ENCODE peak calls at places on chromosomes 16 and 17, in nine cellular contexts. One of them, this sample, is unnamed.
A peak's percentile ranks its signal among the peaks of the same experiment; 100 is the strongest.

GRCh38 chr17:18184143-18185007 is 747 bp downstream of the ALKBH5 start:
- DNase-seq in transverse colon: peak; percentile 57
- DNase-seq in BE2C: peak; percentile 28
- DNase-seq in mammary epithelial cell: peak; percentile 37
- DNase-seq in coronary artery: peak; percentile 84
- DNase-seq in psoas muscle: peak; percentile 81
- DNase-seq in lower lobe of right lung: peak; percentile 77
- DNase-seq in ovary: peak; percentile 73
- DNase-seq in cardiac muscle cell: peak; percentile 38
- DNase-seq in this sample: peak; percentile 33

GRCh38 chr17:69870091-69870530 is 204.9 kb upstream of the KCNJ16 start:
- DNase-seq in mammary epithelial cell: peak; percentile 83
- DNase-seq in ovary: no peak
- DNase-seq in transverse colon: no peak
- DNase-seq in cardiac muscle cell: peak; percentile 22
- DNase-seq in lower lobe of right lung: no peak
- DNase-seq in psoas muscle: no peak
- DNase-seq in BE2C: no peak
- DNase-seq in coronary artery: no peak
- DNase-seq in this sample: peak; percentile 24

GRCh38 chr17:36127882-36128369 is 24.3 kb downstream of the CCL4 start:
- DNase-seq in coronary artery: no peak
- DNase-seq in lower lobe of right lung: no peak
- DNase-seq in BE2C: no peak
- DNase-seq in cardiac muscle cell: no peak
- DNase-seq in mammary epithelial cell: no peak
- DNase-seq in transverse colon: no peak
- DNase-seq in psoas muscle: no peak
- DNase-seq in ovary: no peak
- DNase-seq in this sample: no peak

GRCh38 chr17:9684955-9685621 is 39.8 kb downstream of the USP43 start:
- DNase-seq in transverse colon: no peak
- DNase-seq in cardiac muscle cell: no peak
- DNase-seq in lower lobe of right lung: no peak
- DNase-seq in BE2C: no peak
- DNase-seq in coronary artery: no peak
- DNase-seq in ovary: no peak
- DNase-seq in psoas muscle: no peak
- DNase-seq in mammary epithelial cell: peak; percentile 89
- DNase-seq in this sample: peak; percentile 67

GRCh38 chr16:53123753-53124152 is 69.0 kb downstream of the CHD9 start:
- DNase-seq in coronary artery: no peak
- DNase-seq in lower lobe of right lung: no peak
- DNase-seq in ovary: no peak
- DNase-seq in mammary epithelial cell: no peak
- DNase-seq in BE2C: no peak
- DNase-seq in psoas muscle: no peak
- DNase-seq in transverse colon: no peak
- DNase-seq in cardiac muscle cell: peak; percentile 62
- DNase-seq in this sample: no peak

GRCh38 chr16:15631730-15632409 is 11.1 kb downstream of the MARF1 start:
- DNase-seq in psoas muscle: no peak
- DNase-seq in ovary: no peak
- DNase-seq in transverse colon: no peak
- DNase-seq in cardiac muscle cell: no peak
- DNase-seq in mammary epithelial cell: no peak
- DNase-seq in BE2C: no peak
- DNase-seq in coronary artery: no peak
- DNase-seq in lower lobe of right lung: no peak
- DNase-seq in this sample: no peak

GRCh38 chr16:70470927-70471341 is 16.5 kb downstream of the FCSK start:
- DNase-seq in cardiac muscle cell: peak; percentile 37
- DNase-seq in psoas muscle: no peak
- DNase-seq in lower lobe of right lung: no peak
- DNase-seq in mammary epithelial cell: no peak
- DNase-seq in coronary artery: no peak
- DNase-seq in transverse colon: peak; percentile 26
- DNase-seq in BE2C: peak; percentile 39
- DNase-seq in ovary: no peak
- DNase-seq in this sample: peak; percentile 28

GRCh38 chr17:47618416-47618815 is 31.3 kb upstream of the KPNB1 start:
- DNase-seq in lower lobe of right lung: no peak
- DNase-seq in transverse colon: no peak
- DNase-seq in coronary artery: no peak
- DNase-seq in BE2C: no peak
- DNase-seq in ovary: no peak
- DNase-seq in cardiac muscle cell: peak; percentile 17
- DNase-seq in psoas muscle: no peak
- DNase-seq in mammary epithelial cell: no peak
- DNase-seq in this sample: no peak

GRCh38 chr16:74480150-74481029 is 59.1 kb upstream of the CLEC18B start:
- DNase-seq in mammary epithelial cell: peak; percentile 72
- DNase-seq in psoas muscle: no peak
- DNase-seq in cardiac muscle cell: peak; percentile 46
- DNase-seq in transverse colon: peak; percentile 86
- DNase-seq in coronary artery: no peak
- DNase-seq in BE2C: no peak
- DNase-seq in ovary: no peak
- DNase-seq in lower lobe of right lung: no peak
- DNase-seq in this sample: peak; percentile 91

GRCh38 chr17:33647976-33648375 is 354.9 kb upstream of the ASIC2 start:
- DNase-seq in BE2C: no peak
- DNase-seq in cardiac muscle cell: peak; percentile 7
- DNase-seq in mammary epithelial cell: peak; percentile 2
- DNase-seq in lower lobe of right lung: no peak
- DNase-seq in ovary: no peak
- DNase-seq in coronary artery: no peak
- DNase-seq in transverse colon: no peak
- DNase-seq in psoas muscle: no peak
- DNase-seq in this sample: no peak

GRCh38 chr17:78774956-78775571 is 7.0 kb downstream of the CYTH1 start:
- DNase-seq in cardiac muscle cell: no peak
- DNase-seq in psoas muscle: no peak
- DNase-seq in mammary epithelial cell: peak; percentile 47
- DNase-seq in BE2C: no peak
- DNase-seq in lower lobe of right lung: no peak
- DNase-seq in transverse colon: peak; percentile 55
- DNase-seq in ovary: no peak
- DNase-seq in coronary artery: no peak
- DNase-seq in this sample: peak; percentile 41

GRCh38 chr17:28744104-28744801 is 442 bp downstream of the TRAF4 start:
- DNase-seq in transverse colon: peak; percentile 70
- DNase-seq in coronary artery: no peak
- DNase-seq in lower lobe of right lung: peak; percentile 72
- DNase-seq in cardiac muscle cell: peak; percentile 69
- DNase-seq in mammary epithelial cell: peak; percentile 57
- DNase-seq in BE2C: peak; percentile 30
- DNase-seq in ovary: peak; percentile 86
- DNase-seq in psoas muscle: peak; percentile 70
- DNase-seq in this sample: peak; percentile 40
- TF ChIP-seq CTCF in transverse colon: no peak
- TF ChIP-seq CTCF in coronary artery: no peak
- TF ChIP-seq CTCF in lower lobe of right lung: no peak
- TF ChIP-seq CTCF in cardiac muscle cell: no peak
- TF ChIP-seq CTCF in mammary epithelial cell: no peak
- TF ChIP-seq CTCF in BE2C: no peak
- TF ChIP-seq CTCF in ovary: no peak
- TF ChIP-seq CTCF in psoas muscle: no peak
- TF ChIP-seq CTCF in this sample: no peak

GRCh38 chr17:71828182-71828596 is 292.6 kb upstream of the SOX9 start:
- DNase-seq in psoas muscle: no peak
- DNase-seq in BE2C: peak; percentile 78
- DNase-seq in transverse colon: no peak
- DNase-seq in ovary: no peak
- DNase-seq in lower lobe of right lung: no peak
- DNase-seq in mammary epithelial cell: peak; percentile 13
- DNase-seq in cardiac muscle cell: peak; percentile 17
- DNase-seq in coronary artery: no peak
- DNase-seq in this sample: no peak

DNA sequence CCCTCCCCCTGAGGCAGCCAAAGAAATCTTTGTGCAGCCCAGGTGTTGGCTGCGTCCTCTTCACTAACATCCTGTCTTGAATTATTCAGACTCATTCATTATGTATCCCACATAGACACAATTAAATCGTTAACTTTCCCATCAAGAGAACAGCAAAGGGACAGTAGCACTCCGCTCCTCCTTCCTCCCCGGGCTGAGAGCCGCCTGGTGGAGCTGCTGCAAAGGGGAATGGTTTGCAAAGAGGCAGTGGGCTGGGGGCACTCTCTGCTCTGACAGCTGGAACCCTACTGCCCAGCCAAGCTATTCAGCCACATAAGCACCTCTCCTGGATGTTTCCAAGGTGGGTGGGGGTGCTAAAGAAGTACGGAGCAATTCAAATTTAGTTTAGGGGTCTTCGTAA is 289.9 kb upstream of the SOX9 start:
- DNase-seq in BE2C: no peak
- DNase-seq in lower lobe of right lung: no peak
- DNase-seq in ovary: no peak
- DNase-seq in cardiac muscle cell: no peak
- DNase-seq in mammary epithelial cell: no peak
- DNase-seq in coronary artery: no peak
- DNase-seq in psoas muscle: no peak
- DNase-seq in transverse colon: no peak
- DNase-seq in this sample: no peak
- TF ChIP-seq CTCF in BE2C: no peak
- TF ChIP-seq CTCF in lower lobe of right lung: no peak
- TF ChIP-seq CTCF in ovary: no peak
- TF ChIP-seq CTCF in cardiac muscle cell: no peak
- TF ChIP-seq CTCF in mammary epithelial cell: no peak
- TF ChIP-seq CTCF in coronary artery: no peak
- TF ChIP-seq CTCF in psoas muscle: no peak
- TF ChIP-seq CTCF in transverse colon: no peak
- TF ChIP-seq CTCF in this sample: no peak

GRCh38 chr17:1644493-1645206 is 882 bp downstream of the SCARF1 start:
- DNase-seq in lower lobe of right lung: no peak
- DNase-seq in cardiac muscle cell: peak; percentile 25
- DNase-seq in coronary artery: no peak
- DNase-seq in transverse colon: no peak
- DNase-seq in mammary epithelial cell: peak; percentile 82
- DNase-seq in ovary: no peak
- DNase-seq in psoas muscle: no peak
- DNase-seq in BE2C: no peak
- DNase-seq in this sample: peak; percentile 30

GRCh38 chr17:1643999-1644492 is 1.5 kb downstream of the SCARF1 start:
- DNase-seq in cardiac muscle cell: peak; percentile 24
- DNase-seq in lower lobe of right lung: peak; percentile 74
- DNase-seq in mammary epithelial cell: no peak
- DNase-seq in transverse colon: no peak
- DNase-seq in psoas muscle: no peak
- DNase-seq in ovary: no peak
- DNase-seq in BE2C: no peak
- DNase-seq in coronary artery: no peak
- DNase-seq in this sample: no peak

GRCh38 chr17:1645207-1646171 is at the start of gene SCARF1:
- DNase-seq in mammary epithelial cell: no peak
- DNase-seq in lower lobe of right lung: peak; percentile 76
- DNase-seq in cardiac muscle cell: no peak
- DNase-seq in coronary artery: no peak
- DNase-seq in BE2C: no peak
- DNase-seq in transverse colon: no peak
- DNase-seq in ovary: no peak
- DNase-seq in psoas muscle: peak; percentile 78
- DNase-seq in this sample: no peak

GRCh38 chr17:1641065-1641403 is 4.5 kb downstream of the SCARF1 start:
- DNase-seq in BE2C: no peak
- DNase-seq in psoas muscle: no peak
- DNase-seq in coronary artery: no peak
- DNase-seq in cardiac muscle cell: no peak
- DNase-seq in ovary: no peak
- DNase-seq in mammary epithelial cell: no peak
- DNase-seq in lower lobe of right lung: no peak
- DNase-seq in transverse colon: no peak
- DNase-seq in this sample: no peak

DNA sequence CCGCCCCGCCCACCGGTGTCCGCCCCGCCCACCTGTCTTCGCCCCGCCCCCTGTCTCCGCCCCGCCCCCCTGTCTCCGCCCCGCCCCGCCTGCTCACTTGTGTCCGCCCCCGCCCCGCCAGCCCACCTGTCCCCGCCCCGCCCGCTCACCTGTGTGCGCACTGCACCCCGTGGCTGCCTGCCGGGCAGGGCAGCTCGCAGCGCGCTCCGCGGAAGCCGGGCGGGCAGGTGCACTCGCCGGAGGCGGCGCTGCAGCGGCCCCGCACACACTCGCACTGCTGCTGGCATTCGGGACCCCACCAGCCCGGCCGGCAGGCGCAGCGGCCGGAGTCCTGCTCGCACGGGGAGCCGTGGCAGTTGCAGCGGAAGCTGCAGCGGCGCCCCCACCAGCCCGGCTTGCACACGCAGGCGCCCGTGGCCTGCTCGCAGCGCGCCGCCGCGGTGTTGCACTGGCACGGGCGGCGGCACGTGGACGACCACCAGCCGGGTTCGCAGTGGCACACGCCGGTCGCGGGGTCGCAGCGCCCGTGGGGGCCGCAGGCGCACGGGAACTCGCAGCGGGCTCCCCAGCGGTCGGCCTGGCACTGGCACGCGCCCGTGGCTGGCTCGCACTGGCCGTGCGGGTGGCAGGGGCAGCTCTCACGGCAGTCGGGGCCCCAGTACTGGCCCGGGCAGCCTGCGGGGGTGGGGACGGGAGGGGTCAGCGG is 2.1 kb downstream of the SCARF1 start:
- DNase-seq in cardiac muscle cell: peak; percentile 23
- DNase-seq in transverse colon: peak; percentile 88
- DNase-seq in coronary artery: no peak
- DNase-seq in mammary epithelial cell: peak; percentile 61
- DNase-seq in BE2C: peak; percentile 43
- DNase-seq in ovary: peak; percentile 56
- DNase-seq in lower lobe of right lung: peak; percentile 89
- DNase-seq in psoas muscle: peak; percentile 67
- DNase-seq in this sample: peak; percentile 56
- TF ChIP-seq CTCF in cardiac muscle cell: peak; percentile 17
- TF ChIP-seq CTCF in transverse colon: no peak
- TF ChIP-seq CTCF in coronary artery: no peak
- TF ChIP-seq CTCF in mammary epithelial cell: no peak
- TF ChIP-seq CTCF in BE2C: no peak
- TF ChIP-seq CTCF in ovary: no peak
- TF ChIP-seq CTCF in lower lobe of right lung: peak; percentile 30
- TF ChIP-seq CTCF in psoas muscle: no peak
- TF ChIP-seq CTCF in this sample: no peak

DNA sequence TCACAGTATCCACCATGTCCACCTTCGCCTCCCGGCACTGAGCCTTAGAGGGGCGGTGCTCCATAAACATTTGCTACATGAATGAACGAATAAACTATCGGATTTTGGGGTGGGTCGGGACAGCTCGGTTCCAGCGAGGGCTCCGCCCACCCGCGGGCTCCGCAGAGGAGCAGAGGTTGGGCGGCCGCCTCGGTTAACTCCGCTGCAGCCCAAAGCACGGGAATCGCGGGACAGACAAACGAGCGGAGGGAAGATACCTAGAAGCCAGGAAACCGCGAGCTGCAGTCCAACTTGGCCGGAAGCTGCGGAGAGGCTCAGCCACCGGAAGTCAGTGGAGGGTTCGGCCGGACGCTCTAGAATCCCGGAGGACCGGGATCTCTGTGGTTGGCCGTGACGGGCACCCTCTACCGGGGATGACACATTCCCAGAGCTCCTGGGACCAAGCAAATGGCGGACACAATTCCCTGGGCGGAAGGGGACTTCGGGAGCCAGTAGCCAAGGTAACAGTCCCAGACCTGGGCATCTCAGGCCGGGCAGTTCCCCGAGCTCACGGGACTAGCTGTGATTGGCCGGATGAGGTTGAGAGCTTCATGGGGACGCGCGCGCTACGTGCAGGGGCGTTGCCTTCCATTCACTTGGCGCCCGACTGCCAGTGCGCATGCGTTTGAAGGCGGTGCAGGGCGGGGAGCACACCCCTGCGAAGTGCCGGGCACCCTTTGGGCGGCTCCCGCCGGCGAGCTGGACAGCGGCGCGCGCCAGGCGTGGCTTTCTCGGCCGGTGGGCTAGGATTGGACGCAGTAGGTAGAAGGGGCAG is 489 bp upstream of the MAPK7 start:
- DNase-seq in BE2C: peak; percentile 94
- DNase-seq in psoas muscle: peak; percentile 100
- DNase-seq in coronary artery: peak; percentile 100
- DNase-seq in ovary: peak; percentile 99
- DNase-seq in cardiac muscle cell: peak; percentile 100
- DNase-seq in transverse colon: peak; percentile 99
- DNase-seq in lower lobe of right lung: peak; percentile 99
- DNase-seq in mammary epithelial cell: peak; percentile 99
- DNase-seq in this sample: peak; percentile 98
- TF ChIP-seq CTCF in BE2C: no peak
- TF ChIP-seq CTCF in psoas muscle: no peak
- TF ChIP-seq CTCF in coronary artery: no peak
- TF ChIP-seq CTCF in ovary: no peak
- TF ChIP-seq CTCF in cardiac muscle cell: peak; percentile 1
- TF ChIP-seq CTCF in transverse colon: no peak
- TF ChIP-seq CTCF in lower lobe of right lung: peak; percentile 13
- TF ChIP-seq CTCF in mammary epithelial cell: no peak
- TF ChIP-seq CTCF in this sample: no peak

This sample was measured in MCF 10A.